ENCODE peak calls at places on chromosomes 16 and 17, in four cellular contexts. C is PC-9, P is GM10248, G is neural progenitor cell. S is an unnamed sample.

GRCh38 chr17:76467366-76467765 is at the start of gene AANAT:
- DNase-seq in C (no peak), P (no peak), G (peak), S (no peak)

GRCh38 chr17:1000597-1001490 is 3.9 kb downstream of the TIMM22 start:
- DNase-seq in C (no peak), P (no peak), G (no peak), S (no peak)

GRCh38 chr17:80323982-80324381 is 63.3 kb downstream of the RNF213 start:
- DNase-seq in C (no peak), P (no peak), G (no peak), S (no peak)

GRCh38 chr17:82754297-82755208 is 2.7 kb downstream of the TBCD start:
- DNase-seq in C (no peak), P (no peak), G (peak), S (no peak)

GRCh38 chr17:68334393-68334792 is 43.1 kb downstream of the ARSG start:
- DNase-seq in C (no peak), P (no peak), G (no peak), S (no peak)

GRCh38 chr17:60641126-60641525 is 36.5 kb upstream of the BCAS3 start:
- DNase-seq in C (no peak), P (no peak), G (no peak), S (no peak)

GRCh38 chr17:72349011-72349410 is 228.2 kb downstream of the SOX9 start:
- DNase-seq in C (no peak), P (no peak), G (no peak), S (no peak)

GRCh38 chr17:76032073-76032779 is 5.1 kb upstream of the EVPL start:
- DNase-seq in C (no peak), P (no peak), G (no peak), S (no peak)

GRCh38 chr16:55499281-55499680 is 9.6 kb upstream of the LPCAT2 start:
- DNase-seq in C (no peak), P (no peak), G (no peak), S (no peak)

GRCh38 chr17:28613916-28614315 is at the start of gene RSKR:
- DNase-seq in C (no peak), P (no peak), G (no peak), S (no peak)

GRCh38 chr16:16029431-16030011 is 80.1 kb downstream of the ABCC1 start:
- DNase-seq in C (no peak), P (no peak), G (no peak), S (no peak)

GRCh38 chr16:4115209-4115940 is 867 bp downstream of the ADCY9 start:
- DNase-seq in C (peak), P (peak), G (peak), S (no peak)

GRCh38 chr16:4273858-4274291 is 1.1 kb upstream of the TFAP4 start:
- DNase-seq in C (peak), P (peak), G (peak), S (no peak)

GRCh38 chr16:4489030-4489429 is 12.8 kb downstream of the HMOX2 start:
- DNase-seq in C (no peak), P (no peak), G (no peak), S (no peak)

GRCh38 chr16:7303014-7303676 is 29.5 kb upstream of the RBFOX1 start:
- DNase-seq in C (no peak), P (no peak), G (peak), S (no peak)

GRCh38 chr16:51129105-51129504 is 22.0 kb downstream of the SALL1 start:
- DNase-seq in C (no peak), P (no peak), G (peak), S (no peak)

GRCh38 chr17:45155029-45155428 is 6.6 kb upstream of the HEXIM2 start:
- DNase-seq in C (no peak), P (no peak), G (no peak), S (no peak)

GRCh38 chr16:71341881-71342280 is 16.6 kb upstream of the CALB2 start:
- DNase-seq in C (no peak), P (no peak), G (no peak), S (no peak)

GRCh38 chr16:13919330-13919682 is 648 bp upstream of the ERCC4 start:
- DNase-seq in C (no peak), P (peak), G (peak), S (no peak)

GRCh38 chr17:79752175-79752574 is 21.4 kb downstream of the ENPP7 start:
- DNase-seq in C (no peak), P (no peak), G (no peak), S (no peak)

GRCh38 chr17:67629963-67630320 is 87.8 kb upstream of the NOL11 start:
- DNase-seq in C (no peak), P (peak), G (peak), S (no peak)

GRCh38 chr16:56237451-56237930 is 46.2 kb downstream of the GNAO1 start:
- DNase-seq in C (no peak), P (no peak), G (no peak), S (no peak)

GRCh38 chr16:53035176-53035942 is 17.3 kb downstream of the CHD9NB start:
- DNase-seq in C (no peak), P (no peak), G (no peak), S (no peak)

GRCh38 chr17:73620414-73620813 is 23.8 kb downstream of the SDK2 start:
- DNase-seq in C (no peak), P (no peak), G (no peak), S (no peak)
- TF ChIP-seq CTCF in C (no peak), P (no peak), G (no peak), S (no peak)

GRCh38 chr16:12057276-12057675 is 80.7 kb downstream of the SNX29 start:
- DNase-seq in C (no peak), P (no peak), G (no peak), S (no peak)
- TF ChIP-seq CTCF in C (no peak), P (no peak), G (no peak), S (no peak)

GRCh38 chr17:57900991-57901743 is 51.3 kb upstream of the MRPS23 start:
- DNase-seq in C (peak), P (no peak), G (no peak), S (no peak)

GRCh38 chr17:57902117-57902799 is 52.4 kb upstream of the MRPS23 start:
- DNase-seq in C (no peak), P (peak), G (no peak), S (no peak)

GRCh38 chr17:57903961-57904360 is 51.3 kb downstream of the CUEDC1 start:
- DNase-seq in C (no peak), P (no peak), G (no peak), S (no peak)

GRCh38 chr17:57905875-57906455 is 49.2 kb downstream of the CUEDC1 start:
- DNase-seq in C (no peak), P (no peak), G (no peak), S (no peak)

DNA sequence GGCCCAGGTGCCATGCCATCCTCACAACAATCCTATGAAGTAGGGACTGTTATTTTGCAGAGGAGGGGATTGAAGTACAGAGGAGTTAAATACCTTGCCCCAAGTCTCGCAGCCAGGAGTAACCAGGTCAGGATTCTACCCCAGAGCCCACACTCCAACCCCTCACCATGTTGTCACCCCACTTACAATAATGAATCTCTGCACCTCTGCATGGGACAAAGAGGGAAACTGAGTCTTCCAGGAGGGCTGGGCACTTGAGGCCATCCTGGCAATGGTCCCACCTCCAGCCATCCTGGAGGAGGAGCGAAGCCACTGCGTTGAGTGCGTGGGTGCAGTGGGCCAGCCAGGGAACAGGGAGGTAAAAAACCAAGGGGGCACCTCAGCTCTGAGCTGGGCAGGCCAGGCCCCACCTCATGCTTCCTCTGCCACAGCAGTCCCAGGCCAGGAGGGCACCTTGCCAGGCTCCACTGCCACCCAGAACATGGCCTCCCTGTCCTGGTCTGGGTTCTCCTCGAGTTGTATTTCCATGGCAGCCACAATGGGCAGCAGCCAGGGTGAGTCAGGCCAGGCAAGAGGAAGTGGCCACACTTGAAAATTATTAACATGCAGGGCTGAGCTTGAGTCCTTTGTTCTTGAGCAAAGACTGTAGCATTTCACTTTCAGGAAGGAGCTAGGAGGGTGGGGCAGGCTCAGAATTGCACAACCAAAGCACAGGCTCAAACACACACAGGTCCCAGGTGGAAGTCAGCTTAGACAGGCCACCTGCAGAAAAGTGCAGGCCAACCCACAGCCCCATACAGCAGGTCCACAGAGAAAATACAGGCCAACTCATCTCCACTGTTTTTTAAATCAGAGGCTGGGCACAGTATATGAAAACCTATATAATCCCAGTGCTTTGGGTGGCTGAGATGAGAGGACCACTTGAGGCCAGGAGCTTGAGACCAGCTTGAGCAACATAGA is 52.1 kb downstream of the CUEDC1 start:
- DNase-seq in C (peak), P (peak), G (no peak), S (no peak)
- TF ChIP-seq CTCF in C (no peak), P (no peak), G (no peak), S (no peak)

DNA sequence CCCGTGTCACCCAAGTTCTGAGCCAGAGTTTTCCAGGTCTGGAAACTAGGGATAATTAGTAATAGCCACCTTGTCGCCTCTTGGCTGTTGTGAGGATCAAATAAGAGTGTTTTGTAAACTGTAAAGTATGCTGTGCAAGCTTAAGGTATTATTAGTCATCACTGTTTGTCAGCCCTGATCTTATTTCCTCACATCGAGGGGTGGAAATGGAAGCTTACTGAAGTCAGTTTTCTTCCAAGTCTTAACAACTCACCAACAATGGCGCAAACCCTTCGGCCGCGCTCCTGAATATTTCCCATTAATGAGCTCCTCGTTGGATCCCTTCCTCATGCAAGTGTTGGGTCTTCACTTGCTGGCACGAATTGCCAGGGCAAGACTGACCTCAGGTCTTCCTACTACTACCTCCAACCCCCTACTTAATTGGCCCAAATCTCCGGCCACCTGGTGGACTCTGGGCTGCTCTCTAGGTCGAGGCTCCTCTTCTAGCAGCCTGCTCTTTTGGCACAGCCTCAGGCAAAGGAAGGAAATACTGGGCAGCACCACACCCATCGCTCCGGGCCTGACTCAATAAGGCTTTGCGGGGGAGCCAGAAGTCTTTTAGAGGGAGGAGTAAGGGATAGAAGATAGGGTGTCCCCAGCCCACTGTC is 874 bp upstream of the SLC35B1 start:
- DNase-seq in C (peak), P (no peak), G (peak), S (no peak)
- TF ChIP-seq CTCF in C (peak), P (no peak), G (no peak), S (no peak)

DNA sequence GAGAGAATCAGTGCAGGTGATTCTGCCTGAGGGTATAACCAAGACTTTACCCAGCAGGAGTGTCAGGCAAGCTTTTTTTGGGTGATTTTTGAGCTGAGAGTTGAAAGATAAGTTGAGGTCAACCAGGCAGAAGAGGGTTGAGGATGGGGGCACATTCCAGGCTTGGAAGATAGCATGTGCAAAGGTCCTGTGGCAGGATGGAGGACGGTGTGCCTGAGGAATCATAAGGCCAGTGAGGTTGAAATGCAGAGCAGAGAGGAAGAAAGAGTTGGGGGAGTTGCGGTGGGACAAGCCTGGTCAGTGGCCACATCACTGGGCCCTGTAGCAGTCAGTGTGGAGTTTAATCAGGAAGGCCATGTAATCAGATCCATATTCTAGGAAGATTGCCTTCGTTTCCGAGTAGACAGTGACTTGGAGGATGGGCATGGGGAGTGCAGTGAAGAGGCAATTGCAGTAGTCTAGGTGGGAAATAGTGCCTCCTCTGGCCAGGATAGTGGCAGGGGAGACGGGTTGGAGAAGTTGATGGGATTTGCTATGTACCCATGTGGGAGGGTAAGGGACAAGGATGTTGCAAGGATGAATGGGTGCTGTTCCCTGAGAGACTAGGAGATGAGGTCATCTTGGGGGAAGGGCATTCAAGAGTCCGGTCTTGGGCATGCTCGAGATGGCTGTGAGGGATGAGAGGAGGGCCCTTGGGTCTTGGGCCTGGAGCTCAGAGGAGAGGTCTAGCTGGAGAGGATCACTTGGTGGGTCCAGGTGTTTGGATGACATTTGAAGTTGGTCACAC is 3.9 kb downstream of the PLEKHG4 start:
- DNase-seq in C (no peak), P (no peak), G (no peak), S (no peak)
- TF ChIP-seq CTCF in C (no peak), P (no peak), G (no peak), S (no peak)

DNA sequence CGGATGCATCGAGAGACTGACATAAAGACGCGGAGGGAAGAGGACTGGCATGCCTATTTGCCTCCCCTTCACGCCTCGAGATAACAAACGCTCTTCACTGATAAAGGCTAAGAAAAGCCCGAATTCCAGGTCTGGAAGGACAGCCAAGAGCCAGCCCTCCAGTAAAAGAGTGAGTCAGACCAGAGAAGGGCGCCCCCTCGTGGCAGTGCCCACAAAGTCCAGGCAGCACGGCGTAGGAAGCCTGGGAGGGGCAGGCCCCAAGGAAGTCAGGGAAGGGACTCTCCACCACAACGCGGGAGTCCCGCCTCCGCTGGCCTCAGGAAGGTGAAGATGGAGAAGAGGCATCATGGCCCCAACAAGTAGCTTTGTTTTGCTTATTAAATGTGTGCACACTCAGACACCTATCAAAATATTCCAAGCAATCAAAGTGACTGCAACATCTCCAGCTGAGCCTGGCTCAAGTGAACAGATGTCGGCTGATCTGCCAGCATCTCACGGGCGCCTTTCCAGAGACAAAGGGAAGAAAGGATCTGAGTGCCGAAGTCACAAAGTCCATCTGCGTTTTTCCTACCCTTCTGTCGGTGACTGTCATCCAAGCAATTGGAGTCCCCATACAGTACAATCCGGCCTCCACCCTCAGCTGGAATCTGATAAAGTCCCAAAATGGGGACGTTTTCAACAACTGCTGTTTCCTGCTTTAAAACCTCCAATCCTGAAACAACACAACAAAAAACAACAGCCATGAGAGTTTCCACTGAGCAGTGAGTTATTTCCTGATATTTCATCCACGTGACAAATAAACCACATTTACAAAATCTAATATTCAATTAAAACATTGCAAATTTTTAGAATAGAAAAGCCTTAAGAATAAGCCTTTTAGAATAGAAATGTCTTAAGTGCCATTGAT is 20.4 kb upstream of the SLC38A8 start:
- DNase-seq in C (peak), P (peak), G (peak), S (peak)
- TF ChIP-seq CTCF in C (peak), P (peak), G (peak), S (no peak)

DNA sequence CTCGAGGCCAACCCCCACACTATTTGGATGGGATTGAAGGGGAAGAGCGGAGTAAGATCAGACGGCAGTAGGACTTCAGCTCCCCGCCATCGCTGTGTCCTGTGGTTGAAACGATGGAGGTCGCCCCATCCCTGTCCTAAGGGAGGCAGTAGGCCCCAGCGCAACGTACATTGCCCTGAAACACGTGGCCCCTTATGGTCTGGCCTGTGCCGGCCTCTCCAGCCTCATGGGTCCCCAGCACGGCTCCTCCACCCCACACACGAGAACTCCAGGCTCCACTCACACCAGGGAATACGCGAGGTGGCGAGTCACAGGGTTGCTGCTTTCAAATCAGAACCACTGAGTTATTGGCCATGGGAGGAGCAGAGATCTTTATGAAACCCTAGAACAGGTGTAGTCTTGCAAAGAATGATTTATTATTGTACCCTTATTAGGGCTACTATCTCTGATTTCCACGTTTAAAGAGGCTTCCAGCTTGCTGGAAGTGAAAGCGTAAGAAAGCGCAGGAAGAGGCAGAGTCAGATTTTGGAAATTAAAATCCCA is 669 bp upstream of the DCTPP1 start:
- DNase-seq in C (no peak), P (no peak), G (no peak), S (no peak)
- TF ChIP-seq CTCF in C (peak), P (peak), G (peak), S (no peak)

DNA sequence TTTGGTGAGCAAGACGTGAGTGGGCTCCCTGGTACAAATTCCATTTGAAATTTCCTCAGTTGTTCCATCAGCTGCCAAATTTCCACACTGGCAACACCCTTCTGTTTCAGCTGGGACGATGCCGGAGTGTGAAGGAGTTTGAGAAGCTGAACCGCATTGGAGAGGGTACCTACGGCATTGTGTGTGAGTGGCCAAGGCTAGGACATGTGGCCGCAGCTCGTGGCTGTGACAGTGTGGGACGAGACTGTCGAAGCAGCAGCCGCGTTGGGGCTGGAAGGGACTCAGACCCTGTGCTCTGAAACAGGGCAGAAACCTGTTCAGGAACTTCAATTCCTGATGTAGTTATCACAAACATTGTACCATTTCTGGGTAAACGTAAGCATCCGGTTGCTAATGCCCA is 2.7 kb downstream of the CDK10 start:
- DNase-seq in C (no peak), P (no peak), G (no peak), S (no peak)
- TF ChIP-seq CTCF in C (no peak), P (no peak), G (no peak), S (no peak)